ENCODE peak calls at places on chromosomes 3 and 15, in five cellular contexts. I is gastrocnemius medialis, L is lung, N is tibial nerve, P is pancreas. F is an unnamed sample.

GRCh38 chr3:190696777-190697501 is 165.6 kb downstream of the GMNC start:
- DNase-seq in I (no peak), L (no peak), N (no peak), P (no peak), F (no peak)

GRCh38 chr3:115648559-115648958 is 25.2 kb downstream of the GAP43 start:
- DNase-seq in I (no peak), L (no peak), N (no peak), P (no peak), F (no peak)

GRCh38 chr15:67836477-67836876 is 3.4 kb downstream of the RNU6-1 start:
- DNase-seq in I (no peak), L (no peak), N (no peak), P (peak; percentile 62), F (peak; percentile 48)

GRCh38 chr15:59360896-59361295 is 11.8 kb downstream of the MYO1E start:
- DNase-seq in I (no peak), L (no peak), N (no peak), P (no peak), F (no peak)

GRCh38 chr15:58066042-58066867 is 744 bp upstream of the ALDH1A2 start:
- DNase-seq in I (peak; percentile 19), L (peak; percentile 64), N (peak; percentile 25), P (peak; percentile 63), F (peak; percentile 77)

GRCh38 chr3:49462222-49462621 is 7.8 kb upstream of the DAG1 start:
- DNase-seq in I (no peak), L (no peak), N (no peak), P (no peak), F (peak; percentile 73)

GRCh38 chr15:63983071-63983711 is 63.1 kb downstream of the DAPK2 start:
- DNase-seq in I (no peak), L (no peak), N (no peak), P (no peak), F (peak; percentile 84)

GRCh38 chr3:31997500-31997899 is 15.9 kb downstream of the ZNF860 start:
- DNase-seq in I (no peak), L (no peak), N (no peak), P (no peak), F (no peak)

GRCh38 chr3:101950510-101950909 is 101.2 kb downstream of the NFKBIZ start:
- DNase-seq in I (no peak), L (peak; percentile 37), N (no peak), P (no peak), F (no peak)

GRCh38 chr3:13202744-13203397 is 129.6 kb upstream of the IQSEC1 start:
- DNase-seq in I (no peak), L (no peak), N (no peak), P (no peak), F (no peak)

GRCh38 chr3:197613187-197613586 is 57.4 kb upstream of the BDH1 start:
- DNase-seq in I (no peak), L (no peak), N (no peak), P (no peak), F (no peak)

GRCh38 chr15:91706366-91707032 is 147.0 kb upstream of the SLCO3A1 start:
- DNase-seq in I (peak; percentile 24), L (peak; percentile 84), N (peak; percentile 78), P (peak; percentile 57), F (peak; percentile 39)

GRCh38 chr15:40063563-40064011 is 24.6 kb upstream of the SRP14 start:
- DNase-seq in I (peak; percentile 79), L (no peak), N (no peak), P (no peak), F (no peak)

GRCh38 chr3:156594229-156594683 is 39.3 kb upstream of the SSR3 start:
- DNase-seq in I (no peak), L (no peak), N (no peak), P (peak; percentile 20), F (no peak)

GRCh38 chr3:194141415-194142155 is 5.6 kb downstream of the HES1 start:
- DNase-seq in I (peak; percentile 84), L (peak; percentile 88), N (peak; percentile 73), P (peak; percentile 94), F (no peak)
- TF ChIP-seq CTCF in I (no peak), L (no peak), N (no peak), P (no peak), F (no peak)

DNA sequence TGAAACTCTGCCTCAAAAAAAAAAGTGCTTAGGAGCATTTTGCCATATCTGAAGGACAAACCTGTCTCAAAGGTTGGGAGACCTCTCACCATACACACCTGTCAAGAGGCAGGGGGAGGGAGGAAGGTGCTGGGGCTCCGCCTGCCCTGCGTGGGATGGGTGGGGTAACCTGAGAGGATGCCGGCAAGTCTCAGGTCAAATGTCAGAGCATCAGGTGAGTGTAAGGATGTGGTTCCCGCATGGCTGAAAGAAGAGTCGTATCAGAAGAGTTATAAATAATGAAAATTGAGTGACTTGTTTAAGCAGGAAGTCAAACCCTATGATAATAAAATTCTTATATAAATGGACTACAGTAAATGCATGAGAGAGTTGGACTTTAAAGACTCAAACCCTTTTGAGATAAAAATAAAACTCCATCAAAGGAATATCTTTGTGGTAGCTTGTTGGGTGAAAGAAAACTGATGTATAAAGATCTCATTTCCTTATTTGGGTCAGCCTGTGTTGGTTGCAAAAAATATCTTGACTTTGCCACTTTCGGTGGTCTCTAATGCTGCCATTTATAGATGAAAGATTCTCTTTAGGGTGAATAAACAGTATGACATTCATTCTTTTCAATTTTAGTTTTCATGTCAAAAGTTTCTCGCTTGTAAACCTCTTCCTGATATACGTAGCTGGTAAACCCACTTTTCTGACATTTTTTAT is 23.7 kb downstream of the NIPA1 start:
- DNase-seq in I (no peak), L (no peak), N (no peak), P (no peak), F (no peak)
- H3K36me3 ChIP-seq in I (peaks cover 4% of the 10 kb centered on the region), L (no peaks in the 10 kb centered on the region), N (no peaks in the 10 kb centered on the region), P (no peaks in the 10 kb centered on the region), F (no peaks in the 10 kb centered on the region)

DNA sequence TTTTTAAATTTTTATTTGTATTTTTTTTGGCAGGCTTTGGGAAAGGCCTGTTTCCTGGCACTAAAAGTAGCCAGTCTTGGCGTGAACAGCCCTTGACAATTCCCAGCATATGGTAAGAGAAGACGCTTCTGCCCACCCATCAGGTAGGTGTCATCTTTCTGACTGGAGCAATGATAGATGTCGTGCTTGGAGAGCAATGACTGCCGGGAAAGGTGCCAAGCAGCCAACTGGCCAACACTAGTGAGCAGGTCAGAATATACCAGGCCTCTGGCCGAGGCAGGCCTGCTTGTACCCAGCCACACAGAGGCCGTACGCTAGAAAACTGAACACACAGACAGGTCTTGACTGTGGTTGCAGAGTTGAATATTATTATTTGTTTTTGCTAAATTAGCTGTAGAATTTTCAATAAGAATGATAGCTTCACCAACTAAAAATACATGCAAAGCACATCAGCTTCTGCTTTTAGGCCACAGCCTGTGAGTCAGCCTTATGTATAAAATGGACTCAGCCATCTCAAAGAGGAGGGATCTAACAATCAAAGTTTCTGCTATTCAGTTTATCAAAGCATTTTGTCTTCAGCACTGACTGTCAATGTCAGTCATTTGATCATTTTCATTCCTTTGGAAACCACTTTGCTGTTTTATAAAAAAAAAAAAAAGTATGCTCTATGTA is 837.6 kb downstream of the MCTP2 start:
- DNase-seq in I (no peak), L (no peak), N (no peak), P (no peak), F (no peak)
- H3K27ac ChIP-seq in I (no peak overlapping the region), L (no peak overlapping the region), N (no peak overlapping the region), P (no peak overlapping the region), F (no peak overlapping the region)

GRCh38 chr3:143979041-143979440 is 7.4 kb downstream of the DIPK2A start:
- DNase-seq in I (no peak), L (no peak), N (no peak), P (no peak), F (no peak)
- TF ChIP-seq CTCF in I (no peak), L (no peak), N (no peak), P (no peak), F (no peak)

DNA sequence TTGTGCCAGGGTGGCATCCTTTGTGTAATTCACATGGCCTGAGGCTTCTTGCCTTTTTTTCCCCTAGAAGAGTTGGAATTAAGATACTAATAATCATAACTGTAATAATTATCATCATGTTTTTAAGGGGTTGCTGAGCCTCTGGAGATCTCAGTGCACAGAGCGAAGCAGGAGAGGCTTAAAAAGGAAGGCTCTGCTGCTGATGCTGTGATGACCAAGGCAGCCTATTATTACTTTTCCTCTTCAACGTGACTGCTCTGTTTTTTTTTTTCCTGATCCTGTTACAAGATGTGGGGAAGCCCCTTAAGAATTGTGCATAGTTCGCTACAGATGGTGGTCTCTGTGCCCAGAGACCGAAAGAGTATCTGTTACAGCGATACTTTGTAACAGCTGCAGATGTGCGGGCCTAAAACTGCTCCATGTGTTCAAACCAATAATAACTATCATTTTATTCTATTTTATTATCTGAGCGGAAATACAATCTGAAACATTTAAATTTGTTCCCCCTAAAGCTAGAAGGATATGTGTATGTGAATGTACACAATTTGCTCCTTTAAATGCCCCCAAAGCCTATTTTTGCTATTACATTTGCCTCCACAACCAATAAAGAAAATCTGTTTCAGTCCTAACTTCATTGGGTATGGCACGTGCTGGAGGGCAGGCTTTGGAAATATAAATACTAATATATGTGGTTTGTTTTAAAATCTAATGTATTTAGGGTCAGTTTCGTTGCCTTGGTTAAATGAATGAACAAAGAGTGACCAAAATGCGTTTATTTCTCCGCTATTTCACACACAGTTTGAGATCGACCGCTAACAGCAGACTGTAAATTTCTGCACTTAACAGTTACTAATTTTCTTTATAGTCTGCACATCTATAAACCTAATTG is 4.6 kb downstream of the SHOX2 start:
- DNase-seq in I (no peak), L (no peak), N (no peak), P (no peak), F (no peak)
- H3K36me3 ChIP-seq in I (no peaks in the 10 kb centered on the region), L (no peaks in the 10 kb centered on the region), N (no peaks in the 10 kb centered on the region), P (no peaks in the 10 kb centered on the region), F (peaks cover 48% of the 10 kb centered on the region)

GRCh38 chr3:143036557-143036956 is 35.2 kb downstream of the U2SURP start:
- DNase-seq in I (no peak), L (no peak), N (no peak), P (no peak), F (no peak)

GRCh38 chr3:143041901-143042300 is 40.5 kb downstream of the U2SURP start:
- DNase-seq in I (no peak), L (no peak), N (no peak), P (no peak), F (no peak)

GRCh38 chr3:143040264-143040879 is 39.0 kb downstream of the U2SURP start:
- DNase-seq in I (no peak), L (no peak), N (no peak), P (no peak), F (no peak)

GRCh38 chr3:143035466-143036214 is 34.3 kb downstream of the U2SURP start:
- DNase-seq in I (no peak), L (no peak), N (no peak), P (no peak), F (no peak)

GRCh38 chr3:143037867-143038266 is 36.5 kb downstream of the U2SURP start:
- DNase-seq in I (no peak), L (no peak), N (no peak), P (no peak), F (no peak)
- H3K27ac ChIP-seq in I (no peak overlapping the region), L (no peak overlapping the region), N (no peak overlapping the region), P (no peak overlapping the region), F (no peak overlapping the region)

DNA sequence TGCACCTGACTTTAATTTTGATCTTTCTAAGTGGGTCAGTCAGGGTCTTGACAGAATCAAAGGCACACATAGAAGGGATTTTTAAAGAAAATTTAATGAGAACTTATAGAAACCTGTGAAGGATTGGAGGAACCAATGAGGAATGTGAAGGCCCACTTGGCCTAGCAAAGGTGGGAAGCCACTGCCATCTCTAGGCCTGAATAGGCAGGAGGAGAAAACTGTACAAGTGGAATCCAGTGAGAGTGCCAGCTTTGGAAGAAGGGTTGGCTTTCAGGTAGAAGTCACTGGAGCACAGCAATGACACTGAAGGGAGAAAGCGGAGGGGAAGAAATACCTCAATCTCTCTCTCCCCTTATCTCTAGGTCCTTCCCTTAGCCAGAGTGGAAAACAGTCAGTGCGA is 380.7 kb upstream of the KCNMB2 start:
- DNase-seq in I (no peak), L (no peak), N (no peak), P (no peak), F (peak; percentile 16)
- TF ChIP-seq CTCF in I (no peak), L (no peak), N (no peak), P (no peak), F (peak; percentile 46)

GRCh38 chr15:93167291-93167690 is 78.3 kb upstream of the RGMA start:
- DNase-seq in I (no peak), L (no peak), N (no peak), P (no peak), F (no peak)
- H3K36me3 ChIP-seq in I (no peaks in the 10 kb centered on the region), L (no peaks in the 10 kb centered on the region), N (no peaks in the 10 kb centered on the region), P (no peaks in the 10 kb centered on the region), F (no peaks in the 10 kb centered on the region)